ENCODE peak calls at places on chromosome 1, in eight cellular contexts. L, X, A, B, K, P, M and N are unnamed samples. For H3K27me3 and H3K9me3, the result is how much of the 10 kb centered on the place peaks cover.

GRCh38 chr1:18344755-18345154 is 136.0 kb upstream of the KLHDC7A start:
- DNase-seq in X (no peak), L (no peak), P (peak), M (no peak), A (no peak), K (no peak), B (no peak), N (no peak)

GRCh38 chr1:116390195-116390594 is 17.2 kb downstream of the ATP1A1 start:
- DNase-seq in M (no peak), P (no peak), X (peak), L (no peak), K (no peak), A (no peak), B (no peak), N (no peak)

GRCh38 chr1:115666702-115667101 is 24.9 kb downstream of the VANGL1 start:
- DNase-seq in K (no peak), B (no peak), L (no peak), M (no peak), X (no peak), P (no peak), A (peak), N (no peak)

GRCh38 chr1:97711858-97712257 is 209.0 kb downstream of the DPYD start:
- DNase-seq in X (no peak), M (no peak), B (no peak), K (no peak), A (no peak), L (no peak), P (no peak), N (no peak)

GRCh38 chr1:6334261-6334993 is 59.1 kb downstream of the ACOT7 start:
- DNase-seq in K (no peak), X (no peak), P (no peak), A (no peak), B (no peak), L (peak), M (no peak), N (no peak)

GRCh38 chr1:78884685-78885452 is 121.7 kb downstream of the ADGRL4 start:
- DNase-seq in B (peak), P (no peak), A (no peak), L (no peak), K (no peak), M (peak), X (no peak), N (no peak)

GRCh38 chr1:37677808-37678207 is 14.5 kb upstream of the CDCA8 start:
- DNase-seq in A (no peak), P (no peak), X (no peak), L (no peak), B (no peak), M (no peak), K (no peak), N (no peak)

GRCh38 chr1:214384373-214385079 is 103.6 kb downstream of the SMYD2 start:
- DNase-seq in X (no peak), M (no peak), L (no peak), K (no peak), P (no peak), B (no peak), A (no peak), N (no peak)

GRCh38 chr1:63547621-63548294 is 24.4 kb downstream of the EFCAB7 start:
- DNase-seq in L (no peak), P (no peak), X (no peak), B (peak), A (no peak), K (peak), M (peak), N (no peak)

GRCh38 chr1:245678866-245679411 is 524.2 kb downstream of the KIF26B start:
- DNase-seq in M (no peak), X (no peak), L (no peak), A (no peak), K (no peak), P (no peak), B (no peak), N (no peak)

GRCh38 chr1:197618065-197618464 is 157.2 kb downstream of the DENND1B start:
- DNase-seq in X (no peak), P (no peak), L (no peak), M (peak), A (no peak), B (peak), K (no peak), N (no peak)

GRCh38 chr1:204711103-204711946 is 25.8 kb upstream of the LRRN2 start:
- DNase-seq in P (no peak), K (no peak), M (no peak), X (no peak), L (no peak), A (no peak), B (no peak), N (no peak)

GRCh38 chr1:204714194-204714860 is 28.8 kb upstream of the LRRN2 start:
- DNase-seq in X (no peak), P (no peak), K (no peak), L (no peak), A (no peak), B (no peak), M (no peak), N (no peak)

GRCh38 chr1:204713541-204713940 is 28.0 kb upstream of the LRRN2 start:
- DNase-seq in P (no peak), M (no peak), A (no peak), L (no peak), K (no peak), X (no peak), B (no peak), N (no peak)

GRCh38 chr1:204711947-204712701 is 26.6 kb upstream of the LRRN2 start:
- DNase-seq in L (no peak), K (no peak), P (no peak), X (no peak), A (peak), M (no peak), B (no peak), N (no peak)

DNA sequence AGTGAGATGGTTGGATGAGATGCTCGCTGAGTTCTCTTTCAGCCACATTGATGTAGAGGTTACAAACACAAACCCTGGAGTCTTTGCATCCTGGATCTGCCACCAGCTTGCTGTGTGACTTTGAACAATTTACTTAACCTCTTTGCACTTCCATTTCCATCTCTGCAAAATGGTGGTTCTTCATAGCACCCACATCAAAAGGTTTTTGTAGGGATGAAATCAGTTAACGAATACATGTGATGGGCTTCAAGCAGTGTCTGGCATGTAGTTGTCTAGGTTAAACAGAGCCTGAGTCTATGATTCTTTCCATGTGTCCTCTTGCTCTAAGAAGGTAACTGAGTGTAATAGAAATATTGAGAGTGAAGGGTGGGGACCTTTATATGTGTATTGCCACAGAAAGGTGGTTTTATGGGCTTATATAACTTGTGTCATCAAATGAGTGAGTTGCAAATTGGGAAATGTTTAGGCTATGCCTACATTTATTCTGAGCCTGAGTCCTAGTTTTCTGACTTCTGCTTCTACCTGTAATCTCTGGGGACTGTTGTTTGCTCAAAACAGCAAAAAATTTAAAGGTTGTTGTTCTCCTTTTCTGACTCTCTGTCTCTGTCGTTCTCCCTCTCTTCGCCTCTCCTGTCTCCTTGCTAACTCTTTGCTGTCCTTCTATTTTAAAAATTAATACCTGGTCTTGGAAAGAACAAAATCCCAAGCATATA is 27.3 kb upstream of the LRRN2 start:
- DNase-seq in L (no peak), M (no peak), A (no peak), B (no peak), K (no peak), X (no peak), P (no peak), N (peak)
- H3K27me3 ChIP-seq in L (under half), M (half or more), A (half or more), B (under half), K (half or more), X (under half), P (under half), N (under half)

GRCh38 chr1:53860967-53861411 is 22.9 kb upstream of the NDC1 start:
- DNase-seq in K (no peak), B (peak), P (peak), M (peak), X (peak), A (no peak), L (no peak), N (no peak)
- H3K9me3 ChIP-seq in K (under half), B (under half), P (under half), M (under half), X (under half), A (under half), L (under half), N (under half)

GRCh38 chr1:1678581-1679380 is 13.8 kb downstream of the SLC35E2B start:
- DNase-seq in P (no peak), B (no peak), M (no peak), A (no peak), L (peak), X (peak), K (no peak), N (peak)
- H3K4me3 ChIP-seq in P (no peak), B (no peak), M (no peak), A (no peak), L (no peak), X (peak), K (no peak), N (peak)

DNA sequence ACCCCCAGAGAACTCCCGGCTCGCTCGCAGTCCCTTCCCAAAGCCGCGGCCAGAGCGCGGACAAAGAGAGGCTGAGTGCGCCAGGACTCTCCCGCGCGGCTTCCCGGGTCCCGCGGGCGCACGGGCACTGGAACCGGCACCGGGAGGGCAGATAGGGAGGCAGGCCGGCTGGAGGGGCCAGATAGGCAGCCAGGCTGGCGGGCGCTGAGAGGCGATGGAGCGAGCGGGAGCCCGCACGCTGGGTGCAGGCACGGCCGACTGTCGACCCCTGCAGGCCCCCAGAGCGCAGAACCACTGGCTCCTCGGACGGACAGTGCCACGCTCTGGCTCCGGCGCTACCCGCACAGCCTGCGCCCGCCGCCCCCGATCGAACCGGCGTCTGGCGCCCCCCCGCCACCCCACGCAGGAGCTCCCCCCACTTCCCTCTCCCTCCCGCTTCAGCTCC is 634 bp downstream of the SLC6A9 start:
- DNase-seq in L (no peak), K (peak), M (peak), B (peak), P (peak), A (peak), X (no peak), N (no peak)
- H3K27me3 ChIP-seq in L (under half), K (under half), M (under half), B (under half), P (under half), A (under half), X (under half), N (under half)

DNA sequence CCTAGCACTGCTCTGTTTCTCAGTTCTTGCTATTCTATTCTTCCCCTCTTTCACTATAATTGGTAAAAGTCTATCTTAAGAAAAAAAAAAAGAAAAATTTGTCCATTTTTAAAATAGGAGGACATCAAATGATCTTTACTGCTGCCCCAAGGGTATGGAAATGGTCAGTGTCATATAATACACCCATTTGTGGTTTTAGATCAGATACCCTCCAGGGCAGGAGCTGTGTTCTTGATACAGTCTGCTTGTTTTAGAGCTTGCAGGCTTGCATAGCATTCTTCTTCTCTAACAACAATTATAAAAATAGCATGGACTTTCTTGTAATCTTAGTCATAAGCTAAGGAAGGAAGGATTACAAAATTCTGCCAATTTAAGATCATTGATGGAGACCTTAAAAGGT is 156.2 kb downstream of the PTGER3 start:
- DNase-seq in P (no peak), K (no peak), L (no peak), M (peak), A (no peak), X (no peak), B (no peak), N (no peak)
- H3K9me3 ChIP-seq in P (under half), K (under half), L (under half), M (under half), A (under half), X (under half), B (under half), N (under half)

GRCh38 chr1:12168451-12169160 is 1.8 kb downstream of the TNFRSF1B start:
- DNase-seq in B (no peak), L (peak), K (no peak), M (no peak), P (no peak), A (peak), X (no peak), N (no peak)

GRCh38 chr1:12169442-12170135 is 2.8 kb downstream of the TNFRSF1B start:
- DNase-seq in A (no peak), M (no peak), P (no peak), B (no peak), K (no peak), X (no peak), L (peak), N (no peak)

GRCh38 chr1:12166834-12167492 is at the start of gene TNFRSF1B:
- DNase-seq in M (peak), B (peak), P (peak), A (peak), L (peak), K (no peak), X (peak), N (peak)

GRCh38 chr1:12165342-12165741 is 1.4 kb upstream of the TNFRSF1B start:
- DNase-seq in K (no peak), A (no peak), B (no peak), X (no peak), M (no peak), L (peak), P (no peak), N (no peak)

GRCh38 chr1:12167493-12168429 is 970 bp downstream of the TNFRSF1B start:
- DNase-seq in P (no peak), B (no peak), A (no peak), K (no peak), L (peak), M (no peak), X (no peak), N (no peak)
- H3K4me3 ChIP-seq in P (peak), B (peak), A (peak), K (peak), L (peak), M (peak), X (peak), N (peak)

DNA sequence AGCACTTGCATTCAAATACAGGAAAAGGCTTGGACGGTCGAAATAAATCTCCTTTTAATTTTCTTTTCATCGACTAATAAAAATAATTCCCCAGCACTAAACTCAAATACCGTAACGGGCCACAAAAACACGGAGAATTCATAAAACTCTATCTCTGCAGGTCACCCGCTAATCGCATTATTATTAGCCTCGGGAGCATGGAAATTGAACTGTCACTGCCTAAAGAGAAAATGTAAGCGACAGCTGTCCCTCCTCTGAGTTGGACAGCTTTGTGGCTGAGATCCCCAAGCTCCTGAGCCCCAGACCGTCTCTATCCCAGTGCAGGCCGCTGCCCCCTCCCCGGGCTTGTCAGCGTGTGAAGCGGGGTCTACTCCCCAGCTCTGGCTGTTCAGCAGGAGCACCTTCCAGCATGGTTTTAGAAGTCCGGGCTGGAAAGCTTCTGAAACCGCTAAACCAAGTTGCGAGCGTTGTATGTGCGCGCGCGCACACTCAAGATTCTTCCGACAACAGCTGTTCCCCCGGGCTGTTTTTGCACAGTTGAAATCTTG is 1.8 kb downstream of the TBX15 start:
- DNase-seq in L (no peak), B (no peak), X (no peak), K (no peak), M (peak), P (no peak), A (no peak), N (no peak)
- H3K27me3 ChIP-seq in L (half or more), B (half or more), X (half or more), K (half or more), M (under half), P (under half), A (half or more), N (under half)

GRCh38 chr1:55043011-55043410 is 3.7 kb downstream of the PCSK9 start:
- DNase-seq in M (no peak), K (no peak), X (no peak), A (no peak), P (no peak), B (no peak), L (no peak), N (no peak)

GRCh38 chr1:55040083-55040952 is 970 bp downstream of the PCSK9 start:
- DNase-seq in A (no peak), K (no peak), P (no peak), L (no peak), B (peak), X (no peak), M (no peak), N (no peak)

GRCh38 chr1:55039342-55040082 is at the start of gene PCSK9:
- DNase-seq in P (peak), A (no peak), X (no peak), M (peak), L (peak), B (peak), K (no peak), N (no peak)

GRCh38 chr1:55040953-55041494 is 1.7 kb downstream of the PCSK9 start:
- DNase-seq in A (no peak), K (no peak), M (no peak), L (no peak), X (no peak), P (no peak), B (no peak), N (no peak)

GRCh38 chr1:55041613-55042012 is 2.3 kb downstream of the PCSK9 start:
- DNase-seq in K (no peak), A (no peak), M (no peak), B (no peak), L (no peak), P (no peak), X (no peak), N (no peak)
- H3K9me3 ChIP-seq in K (under half), A (under half), M (under half), B (under half), L (under half), P (under half), X (under half), N (under half)

GRCh38 chr1:32256473-32257226 is 5.6 kb downstream of the LCK start:
- DNase-seq in A (no peak), K (no peak), P (no peak), B (no peak), L (no peak), M (no peak), X (no peak), N (no peak)
- H3K4me3 ChIP-seq in A (no peak), K (no peak), P (no peak), B (no peak), L (no peak), M (no peak), X (peak), N (peak)

DNA sequence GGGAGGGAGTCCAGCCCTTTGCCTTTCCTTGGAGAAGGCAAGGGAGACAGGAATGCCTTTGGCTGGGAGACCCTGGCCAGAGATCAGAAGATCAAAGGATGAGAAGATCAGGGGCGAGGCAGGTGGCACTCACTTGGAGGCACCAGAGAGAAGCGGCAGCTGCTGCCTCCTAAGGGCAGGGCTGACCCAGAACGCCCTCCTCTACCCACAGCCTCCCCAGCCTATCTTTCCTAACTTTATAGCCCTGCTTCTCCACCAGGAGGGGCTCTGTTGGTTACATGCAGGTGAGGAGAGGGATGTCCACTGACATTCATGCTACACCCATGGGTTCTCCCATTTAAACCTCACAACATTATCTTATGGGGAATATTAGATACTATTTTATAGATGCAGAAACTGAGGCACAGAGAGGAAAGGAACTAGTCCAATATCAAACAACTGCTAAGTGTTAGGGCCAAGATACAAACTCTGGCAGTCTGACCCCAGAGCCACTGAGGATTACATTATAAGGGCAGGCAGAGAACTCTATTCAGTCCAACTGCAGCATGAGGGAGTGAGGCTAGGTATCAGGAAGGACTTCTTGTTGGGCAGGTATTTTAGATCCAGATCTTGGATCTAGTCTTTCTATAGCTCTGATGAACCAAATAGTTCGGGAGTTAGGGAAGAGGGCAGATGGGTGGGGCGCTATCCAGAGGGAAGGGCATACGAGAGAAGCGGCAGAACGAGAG is 19.9 kb downstream of the LGR6 start:
- DNase-seq in L (no peak), M (no peak), A (no peak), X (no peak), P (peak), B (no peak), K (no peak), N (no peak)
- H3K27me3 ChIP-seq in L (half or more), M (half or more), A (under half), X (under half), P (half or more), B (half or more), K (half or more), N (under half)